ENCODE peak calls at places on chromosomes 11 and 22, in nine cellular contexts. K is CD8-positive, alpha-beta T cell; S is mammary epithelial cell; H is breast epithelium; W is ovary; Y is fibroblast of lung; C is mucosa of descending colon; F is psoas muscle; U is stomach. L is an unnamed sample.

GRCh38 chr11:13119928-13120520 is 110.9 kb downstream of the RASSF10 start:
- DNase-seq in K (no peak), S (no peak), H (no peak), W (no peak), Y (no peak), C (no peak), F (no peak), U (no peak), L (no peak)

GRCh38 chr11:67053896-67054850 is 2.5 kb upstream of the RHOD start:
- DNase-seq in K (no peak), S (peak; percentile 57), H (no peak), W (peak; percentile 58), Y (peak; percentile 77), C (peak; percentile 69), F (peak; percentile 66), U (peak; percentile 63), L (peak; percentile 47)

GRCh38 chr11:130675456-130675855 is 227.0 kb downstream of the ADAMTS15 start:
- DNase-seq in K (no peak), S (no peak), H (no peak), W (peak; percentile 56), Y (peak; percentile 51), C (no peak), F (peak; percentile 92), U (no peak), L (peak; percentile 87)

GRCh38 chr11:128687321-128687720 is 6.6 kb upstream of the FLI1 start:
- DNase-seq in K (no peak), S (no peak), H (no peak), W (no peak), Y (no peak), C (peak; percentile 51), F (no peak), U (no peak), L (peak; percentile 51)

GRCh38 chr11:32333335-32333991 is 101.9 kb downstream of the WT1 start:
- DNase-seq in K (no peak), S (peak; percentile 21), H (peak; percentile 19), W (peak; percentile 77), Y (peak; percentile 68), C (peak; percentile 85), F (peak; percentile 68), U (peak; percentile 63), L (peak; percentile 50)

GRCh38 chr11:72478596-72479143 is 44.3 kb upstream of the CLPB start:
- DNase-seq in K (no peak), S (no peak), H (no peak), W (no peak), Y (peak; percentile 59), C (no peak), F (no peak), U (no peak), L (no peak)

GRCh38 chr11:37449146-37449545 is 851.1 kb upstream of the RAG2 start:
- DNase-seq in K (no peak), S (peak; percentile 66), H (no peak), W (no peak), Y (peak; percentile 78), C (no peak), F (no peak), U (no peak), L (no peak)

GRCh38 chr22:32847067-32847491 is 45.6 kb downstream of the TIMP3 start:
- DNase-seq in K (no peak), S (peak; percentile 84), H (peak; percentile 92), W (peak; percentile 41), Y (no peak), C (peak; percentile 22), F (no peak), U (no peak), L (peak; percentile 57)

GRCh38 chr22:30538280-30538679 is 8.3 kb downstream of the SEC14L6 start:
- DNase-seq in K (no peak), S (peak; percentile 54), H (no peak), W (no peak), Y (no peak), C (no peak), F (no peak), U (no peak), L (no peak)

GRCh38 chr22:26751217-26751616 is 93.8 kb downstream of the MIAT start:
- DNase-seq in K (no peak), S (no peak), H (no peak), W (no peak), Y (no peak), C (no peak), F (no peak), U (no peak), L (no peak)

GRCh38 chr11:79973701-79974626 is 533.1 kb upstream of the TENM4 start:
- DNase-seq in K (no peak), S (peak; percentile 3), H (no peak), W (no peak), Y (peak; percentile 19), C (no peak), F (no peak), U (no peak), L (no peak)

GRCh38 chr11:2190670-2191471 is 19.3 kb upstream of the TH start:
- DNase-seq in K (no peak), S (no peak), H (no peak), W (no peak), Y (no peak), C (no peak), F (no peak), U (no peak), L (no peak)

DNA sequence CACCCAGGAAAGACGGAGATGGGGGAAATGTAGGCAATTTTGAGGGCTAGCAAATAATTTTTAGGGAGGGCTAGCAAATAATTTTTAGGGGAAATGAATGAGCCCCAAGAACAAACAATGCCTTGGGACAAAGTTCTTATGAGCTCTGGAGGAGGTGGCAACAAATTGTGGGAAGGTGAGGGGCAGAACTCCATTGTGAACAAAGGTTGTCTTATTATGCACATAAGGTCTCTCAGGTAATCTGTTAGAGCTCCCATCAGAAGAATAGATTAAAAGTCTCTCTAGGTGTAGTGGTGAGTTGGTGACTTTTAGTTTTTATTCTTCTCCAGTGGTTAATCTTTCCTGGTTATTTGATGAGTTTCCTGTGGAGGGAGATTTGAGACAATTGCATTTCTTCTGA is 2.4 kb upstream of the PRPF19 start:
- DNase-seq in K (no peak), S (no peak), H (no peak), W (no peak), Y (no peak), C (no peak), F (no peak), U (no peak), L (no peak)
- H3K4me1 ChIP-seq in K (peaks cover 64% of the 10 kb centered on the region), S (peaks cover 23% of the 10 kb centered on the region), H (peaks cover 16% of the 10 kb centered on the region), W (peaks cover 9% of the 10 kb centered on the region), Y (peaks cover 3% of the 10 kb centered on the region), C (peaks cover 20% of the 10 kb centered on the region), F (peaks cover 32% of the 10 kb centered on the region), U (peaks cover 40% of the 10 kb centered on the region), L (peaks cover 10% of the 10 kb centered on the region)

DNA sequence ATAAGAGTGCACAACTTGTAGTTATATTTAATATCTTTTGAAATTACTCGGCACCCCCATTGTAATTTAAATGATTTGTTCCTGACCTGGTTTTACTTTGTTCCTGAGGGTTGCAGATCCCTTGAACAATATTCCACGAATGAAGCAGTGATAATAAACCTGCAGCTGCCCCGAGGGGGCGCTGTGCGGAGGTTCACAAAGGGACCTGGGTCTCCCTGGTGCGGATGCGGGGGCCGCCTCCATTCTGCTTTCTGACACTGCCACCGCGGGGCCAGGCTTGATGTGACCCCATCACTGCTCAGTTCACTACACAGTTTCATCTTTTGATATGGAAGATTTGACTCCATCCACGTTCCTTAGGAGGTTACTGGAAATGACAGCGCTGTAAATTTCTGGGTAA is 62.9 kb upstream of the PRODH start:
- DNase-seq in K (no peak), S (no peak), H (no peak), W (no peak), Y (no peak), C (no peak), F (no peak), U (no peak), L (no peak)
- TF ChIP-seq CTCF in K (no peak), S (no peak), H (no peak), W (no peak), Y (no peak), C (no peak), F (no peak), U (no peak), L (no peak)

GRCh38 chr11:119361056-119361787 is 14.7 kb upstream of the MFRP start:
- DNase-seq in K (no peak), S (peak; percentile 87), H (peak; percentile 71), W (peak; percentile 71), Y (peak; percentile 85), C (no peak), F (peak; percentile 92), U (no peak), L (peak; percentile 70)
- H3K4me1 ChIP-seq in K (peaks cover 12% of the 10 kb centered on the region), S (peaks cover 29% of the 10 kb centered on the region), H (no peaks in the 10 kb centered on the region), W (peaks cover 10% of the 10 kb centered on the region), Y (peaks cover 16% of the 10 kb centered on the region), C (peaks cover 9% of the 10 kb centered on the region), F (peaks cover 61% of the 10 kb centered on the region), U (peaks cover 68% of the 10 kb centered on the region), L (peaks cover 72% of the 10 kb centered on the region)

DNA sequence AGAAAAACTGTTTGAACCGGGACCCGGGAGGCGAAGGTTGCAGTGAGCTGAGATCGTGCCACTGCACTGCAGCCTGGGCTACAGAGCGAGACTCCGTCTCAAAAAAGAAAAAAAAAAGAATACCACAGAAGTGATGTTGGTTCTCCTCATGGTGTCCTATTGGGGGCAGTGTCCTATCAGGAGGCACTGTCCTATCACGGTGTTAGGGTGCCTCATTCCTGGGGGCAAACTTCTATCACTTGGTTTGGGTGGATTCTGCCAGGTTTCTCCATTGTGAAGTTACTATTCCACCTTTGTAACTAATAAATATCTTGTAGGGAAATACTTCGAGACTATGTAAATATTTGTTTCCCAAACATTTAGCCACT is 19.6 kb downstream of the PRR14L start:
- DNase-seq in K (no peak), S (no peak), H (no peak), W (no peak), Y (no peak), C (no peak), F (no peak), U (no peak), L (no peak)
- TF ChIP-seq CTCF in K (no peak), S (peak; percentile 13), H (no peak), W (no peak), Y (peak; percentile 27), C (no peak), F (no peak), U (no peak), L (no peak)

GRCh38 chr22:40406063-40406890 is 35.9 kb downstream of the SGSM3 start:
- DNase-seq in K (no peak), S (no peak), H (no peak), W (no peak), Y (no peak), C (no peak), F (no peak), U (no peak), L (no peak)
- H3K4me1 ChIP-seq in K (peaks cover 30% of the 10 kb centered on the region), S (peaks cover 31% of the 10 kb centered on the region), H (no peaks in the 10 kb centered on the region), W (no peaks in the 10 kb centered on the region), Y (no peaks in the 10 kb centered on the region), C (no peaks in the 10 kb centered on the region), F (no peaks in the 10 kb centered on the region), U (peaks cover 11% of the 10 kb centered on the region), L (no peaks in the 10 kb centered on the region)

GRCh38 chr11:83521647-83522596 is 235.8 kb upstream of the CCDC90B start:
- DNase-seq in K (no peak), S (no peak), H (no peak), W (no peak), Y (peak; percentile 36), C (no peak), F (no peak), U (no peak), L (no peak)
- TF ChIP-seq CTCF in K (no peak), S (peak; percentile 54), H (no peak), W (no peak), Y (peak; percentile 53), C (no peak), F (no peak), U (no peak), L (no peak)

DNA sequence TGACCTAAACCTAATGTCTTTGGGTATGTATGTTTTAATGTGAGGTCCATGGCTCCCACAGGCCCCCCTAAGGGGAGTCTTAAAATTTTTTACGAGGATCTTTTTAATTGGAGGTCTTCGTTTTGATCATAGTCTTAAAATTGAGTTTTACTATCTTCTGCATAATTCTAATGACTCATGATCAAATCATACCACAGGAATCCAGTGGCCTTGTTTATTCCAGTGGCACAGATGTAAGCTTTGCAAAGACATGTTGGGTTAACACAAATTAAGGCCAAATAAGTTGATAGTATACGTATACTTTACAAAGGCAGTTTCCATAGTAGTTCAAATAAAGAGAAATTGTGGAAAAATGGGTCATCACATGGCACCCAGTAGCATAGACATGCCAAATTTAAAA is 33.9 kb upstream of the FJX1 start:
- DNase-seq in K (no peak), S (peak; percentile 76), H (no peak), W (no peak), Y (peak; percentile 83), C (no peak), F (no peak), U (no peak), L (no peak)
- H3K4me1 ChIP-seq in K (no peaks in the 10 kb centered on the region), S (peaks cover 53% of the 10 kb centered on the region), H (no peaks in the 10 kb centered on the region), W (no peaks in the 10 kb centered on the region), Y (peaks cover 43% of the 10 kb centered on the region), C (no peaks in the 10 kb centered on the region), F (no peaks in the 10 kb centered on the region), U (no peaks in the 10 kb centered on the region), L (no peaks in the 10 kb centered on the region)

L was measured in heart right ventricle.